ENCODE peak calls at places on chromosomes 13 and 19, in nine cellular contexts. One of them, this sample, is unnamed.

GRCh38 chr19:54136086-54136863 is 1.3 kb upstream of the CNOT3 start:
- DNase-seq in heart left ventricle: no peak
- DNase-seq in testis: no peak
- DNase-seq in AG04450: no peak
- DNase-seq in tibial artery: no peak
- DNase-seq in K562: no peak
- DNase-seq in colonic mucosa: peak; percentile 45
- DNase-seq in upper lobe of left lung: no peak
- DNase-seq in psoas muscle: no peak
- DNase-seq in this sample: no peak

GRCh38 chr13:35872369-35872768 is 258.8 kb downstream of the DCLK1 start:
- DNase-seq in heart left ventricle: no peak
- DNase-seq in testis: no peak
- DNase-seq in AG04450: no peak
- DNase-seq in tibial artery: no peak
- DNase-seq in K562: no peak
- DNase-seq in colonic mucosa: no peak
- DNase-seq in upper lobe of left lung: no peak
- DNase-seq in psoas muscle: no peak
- DNase-seq in this sample: no peak

GRCh38 chr13:95246292-95247082 is 54.8 kb downstream of the ABCC4 start:
- DNase-seq in heart left ventricle: no peak
- DNase-seq in testis: no peak
- DNase-seq in AG04450: no peak
- DNase-seq in tibial artery: no peak
- DNase-seq in K562: no peak
- DNase-seq in colonic mucosa: no peak
- DNase-seq in upper lobe of left lung: peak; percentile 56
- DNase-seq in psoas muscle: no peak
- DNase-seq in this sample: no peak

GRCh38 chr19:38674388-38675133 is 27.1 kb downstream of the ACTN4 start:
- DNase-seq in heart left ventricle: no peak
- DNase-seq in testis: no peak
- DNase-seq in AG04450: no peak
- DNase-seq in tibial artery: no peak
- DNase-seq in K562: no peak
- DNase-seq in colonic mucosa: no peak
- DNase-seq in upper lobe of left lung: no peak
- DNase-seq in psoas muscle: peak; percentile 56
- DNase-seq in this sample: no peak

GRCh38 chr13:43652751-43653150 is 134.0 kb downstream of the ENOX1 start:
- DNase-seq in heart left ventricle: no peak
- DNase-seq in testis: no peak
- DNase-seq in AG04450: no peak
- DNase-seq in tibial artery: no peak
- DNase-seq in K562: no peak
- DNase-seq in colonic mucosa: no peak
- DNase-seq in upper lobe of left lung: no peak
- DNase-seq in psoas muscle: no peak
- DNase-seq in this sample: peak; percentile 17

GRCh38 chr13:82330499-82330898 is 1551.8 kb downstream of the SLITRK1 start:
- DNase-seq in heart left ventricle: no peak
- DNase-seq in testis: peak; percentile 21
- DNase-seq in AG04450: no peak
- DNase-seq in tibial artery: no peak
- DNase-seq in K562: peak; percentile 11
- DNase-seq in colonic mucosa: no peak
- DNase-seq in upper lobe of left lung: no peak
- DNase-seq in psoas muscle: no peak
- DNase-seq in this sample: no peak

GRCh38 chr19:43784251-43784980 is 3.6 kb upstream of the KCNN4 start:
- DNase-seq in heart left ventricle: no peak
- DNase-seq in testis: no peak
- DNase-seq in AG04450: peak; percentile 55
- DNase-seq in tibial artery: no peak
- DNase-seq in K562: peak; percentile 77
- DNase-seq in colonic mucosa: peak; percentile 73
- DNase-seq in upper lobe of left lung: peak; percentile 62
- DNase-seq in psoas muscle: no peak
- DNase-seq in this sample: no peak

GRCh38 chr13:24159921-24160324 is 597 bp upstream of the SPATA13 start:
- DNase-seq in heart left ventricle: no peak
- DNase-seq in testis: no peak
- DNase-seq in AG04450: no peak
- DNase-seq in tibial artery: no peak
- DNase-seq in K562: no peak
- DNase-seq in colonic mucosa: no peak
- DNase-seq in upper lobe of left lung: no peak
- DNase-seq in psoas muscle: no peak
- DNase-seq in this sample: no peak

GRCh38 chr13:98930014-98930625 is 47.7 kb downstream of the DOCK9 start:
- DNase-seq in heart left ventricle: no peak
- DNase-seq in testis: no peak
- DNase-seq in AG04450: no peak
- DNase-seq in tibial artery: no peak
- DNase-seq in K562: no peak
- DNase-seq in colonic mucosa: no peak
- DNase-seq in upper lobe of left lung: no peak
- DNase-seq in psoas muscle: peak; percentile 61
- DNase-seq in this sample: no peak

GRCh38 chr19:55179570-55180484 is at the start of gene SYT5:
- DNase-seq in heart left ventricle: no peak
- DNase-seq in testis: peak; percentile 43
- DNase-seq in AG04450: no peak
- DNase-seq in tibial artery: no peak
- DNase-seq in K562: peak; percentile 93
- DNase-seq in colonic mucosa: peak; percentile 62
- DNase-seq in upper lobe of left lung: no peak
- DNase-seq in psoas muscle: no peak
- DNase-seq in this sample: peak; percentile 58

GRCh38 chr13:113857531-113858195 is 6.2 kb downstream of the GAS6 start:
- DNase-seq in heart left ventricle: no peak
- DNase-seq in testis: peak; percentile 16
- DNase-seq in AG04450: no peak
- DNase-seq in tibial artery: no peak
- DNase-seq in K562: no peak
- DNase-seq in colonic mucosa: no peak
- DNase-seq in upper lobe of left lung: no peak
- DNase-seq in psoas muscle: no peak
- DNase-seq in this sample: no peak

GRCh38 chr13:46753917-46754316 is 43.0 kb downstream of the ESD start:
- DNase-seq in heart left ventricle: no peak
- DNase-seq in testis: no peak
- DNase-seq in AG04450: no peak
- DNase-seq in tibial artery: no peak
- DNase-seq in K562: no peak
- DNase-seq in colonic mucosa: no peak
- DNase-seq in upper lobe of left lung: no peak
- DNase-seq in psoas muscle: no peak
- DNase-seq in this sample: no peak

GRCh38 chr13:87206708-87207107 is 464.5 kb upstream of the SLITRK5 start:
- DNase-seq in heart left ventricle: no peak
- DNase-seq in testis: no peak
- DNase-seq in AG04450: no peak
- DNase-seq in tibial artery: no peak
- DNase-seq in K562: no peak
- DNase-seq in colonic mucosa: no peak
- DNase-seq in upper lobe of left lung: no peak
- DNase-seq in psoas muscle: no peak
- DNase-seq in this sample: no peak

GRCh38 chr19:30406220-30406944 is 34.2 kb downstream of the ZNF536 start:
- DNase-seq in heart left ventricle: no peak
- DNase-seq in testis: peak; percentile 60
- DNase-seq in AG04450: no peak
- DNase-seq in tibial artery: no peak
- DNase-seq in K562: no peak
- DNase-seq in colonic mucosa: no peak
- DNase-seq in upper lobe of left lung: no peak
- DNase-seq in psoas muscle: no peak
- DNase-seq in this sample: peak; percentile 60

GRCh38 chr13:21897140-21897539 is 226.3 kb downstream of the FGF9 start:
- DNase-seq in heart left ventricle: no peak
- DNase-seq in testis: no peak
- DNase-seq in AG04450: no peak
- DNase-seq in tibial artery: no peak
- DNase-seq in K562: no peak
- DNase-seq in colonic mucosa: no peak
- DNase-seq in upper lobe of left lung: no peak
- DNase-seq in psoas muscle: no peak
- DNase-seq in this sample: no peak

GRCh38 chr19:32318884-32319520 is 26.4 kb upstream of the ZNF507 start:
- DNase-seq in heart left ventricle: no peak
- DNase-seq in testis: peak; percentile 23
- DNase-seq in AG04450: no peak
- DNase-seq in tibial artery: no peak
- DNase-seq in K562: peak; percentile 47
- DNase-seq in colonic mucosa: no peak
- DNase-seq in upper lobe of left lung: no peak
- DNase-seq in psoas muscle: no peak
- DNase-seq in this sample: no peak

GRCh38 chr19:42285546-42285945 is 16.4 kb upstream of the PRR19 start:
- DNase-seq in heart left ventricle: no peak
- DNase-seq in testis: no peak
- DNase-seq in AG04450: no peak
- DNase-seq in tibial artery: no peak
- DNase-seq in K562: no peak
- DNase-seq in colonic mucosa: no peak
- DNase-seq in upper lobe of left lung: no peak
- DNase-seq in psoas muscle: no peak
- DNase-seq in this sample: peak; percentile 46

GRCh38 chr13:80312967-80313366 is 28.0 kb downstream of the SPRY2 start:
- DNase-seq in heart left ventricle: no peak
- DNase-seq in testis: no peak
- DNase-seq in AG04450: no peak
- DNase-seq in tibial artery: no peak
- DNase-seq in K562: no peak
- DNase-seq in colonic mucosa: no peak
- DNase-seq in upper lobe of left lung: no peak
- DNase-seq in psoas muscle: no peak
- DNase-seq in this sample: no peak

GRCh38 chr19:38164526-38164925 is 59.5 kb downstream of the DPF1 start:
- DNase-seq in heart left ventricle: no peak
- DNase-seq in testis: no peak
- DNase-seq in AG04450: no peak
- DNase-seq in tibial artery: no peak
- DNase-seq in K562: no peak
- DNase-seq in colonic mucosa: no peak
- DNase-seq in upper lobe of left lung: no peak
- DNase-seq in psoas muscle: no peak
- DNase-seq in this sample: no peak

GRCh38 chr13:98978280-98978679 is 416 bp upstream of the DOCK9 start:
- DNase-seq in heart left ventricle: no peak
- DNase-seq in testis: no peak
- DNase-seq in AG04450: peak; percentile 69
- DNase-seq in tibial artery: no peak
- DNase-seq in K562: no peak
- DNase-seq in colonic mucosa: no peak
- DNase-seq in upper lobe of left lung: no peak
- DNase-seq in psoas muscle: no peak
- DNase-seq in this sample: no peak

GRCh38 chr13:25652764-25653163 is 281.0 kb downstream of the ATP8A2 start:
- DNase-seq in heart left ventricle: no peak
- DNase-seq in testis: no peak
- DNase-seq in AG04450: no peak
- DNase-seq in tibial artery: no peak
- DNase-seq in K562: no peak
- DNase-seq in colonic mucosa: no peak
- DNase-seq in upper lobe of left lung: no peak
- DNase-seq in psoas muscle: no peak
- DNase-seq in this sample: no peak

GRCh38 chr19:19417618-19418270 is 12.3 kb downstream of the GATAD2A start:
- DNase-seq in heart left ventricle: no peak
- DNase-seq in testis: no peak
- DNase-seq in AG04450: no peak
- DNase-seq in tibial artery: no peak
- DNase-seq in K562: no peak
- DNase-seq in colonic mucosa: no peak
- DNase-seq in upper lobe of left lung: no peak
- DNase-seq in psoas muscle: no peak
- DNase-seq in this sample: no peak
- H3K4me3 ChIP-seq in heart left ventricle: no peak overlapping the region
- H3K4me3 ChIP-seq in testis: no peak overlapping the region
- H3K4me3 ChIP-seq in AG04450: no peak overlapping the region
- H3K4me3 ChIP-seq in tibial artery: no peak overlapping the region
- H3K4me3 ChIP-seq in K562: no peak overlapping the region
- H3K4me3 ChIP-seq in colonic mucosa: no peak overlapping the region
- H3K4me3 ChIP-seq in upper lobe of left lung: no peak overlapping the region
- H3K4me3 ChIP-seq in psoas muscle: no peak overlapping the region
- H3K4me3 ChIP-seq in this sample: no peak overlapping the region

DNA sequence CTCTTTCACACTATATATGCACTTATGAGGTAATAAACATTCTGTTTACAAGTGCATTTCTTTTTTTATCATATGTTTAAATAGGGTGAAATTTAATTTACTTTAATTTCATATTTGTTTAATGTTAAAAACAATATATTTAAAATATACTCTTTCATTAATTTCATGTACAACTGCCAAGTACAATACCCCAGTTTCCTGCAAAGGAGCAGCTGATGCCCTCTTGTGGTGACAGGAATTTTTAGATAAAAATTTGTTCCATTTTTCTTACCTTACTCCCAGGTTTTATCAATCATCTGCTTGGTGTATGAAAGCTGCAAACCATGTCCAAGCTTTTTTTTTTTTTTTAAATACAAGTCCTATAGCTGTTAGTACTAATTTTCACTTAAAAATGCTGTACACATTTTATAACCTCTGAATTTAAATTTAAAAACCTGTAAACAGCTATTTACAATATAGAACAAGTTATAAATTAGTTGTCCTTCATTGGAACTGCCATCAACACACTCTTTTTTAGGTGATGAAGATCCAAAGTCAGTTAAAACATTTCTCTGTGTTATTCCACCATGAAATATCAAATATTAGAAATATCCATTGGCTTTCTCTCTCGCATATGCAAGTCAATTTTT is 4.9 kb downstream of the PCDH20 start:
- DNase-seq in heart left ventricle: no peak
- DNase-seq in testis: no peak
- DNase-seq in AG04450: no peak
- DNase-seq in tibial artery: no peak
- DNase-seq in K562: no peak
- DNase-seq in colonic mucosa: no peak
- DNase-seq in upper lobe of left lung: no peak
- DNase-seq in psoas muscle: no peak
- DNase-seq in this sample: no peak
- TF ChIP-seq CTCF in heart left ventricle: peak; percentile 29
- TF ChIP-seq CTCF in testis: peak; percentile 38
- TF ChIP-seq CTCF in AG04450: peak; percentile 61
- TF ChIP-seq CTCF in tibial artery: no peak
- TF ChIP-seq CTCF in K562: no peak
- TF ChIP-seq CTCF in colonic mucosa: peak; percentile 25
- TF ChIP-seq CTCF in upper lobe of left lung: peak; percentile 8
- TF ChIP-seq CTCF in psoas muscle: peak; percentile 24
- TF ChIP-seq CTCF in this sample: peak; percentile 76

GRCh38 chr19:29287061-29287460 is 74.1 kb upstream of the UQCRFS1 start:
- DNase-seq in heart left ventricle: no peak
- DNase-seq in testis: no peak
- DNase-seq in AG04450: no peak
- DNase-seq in tibial artery: no peak
- DNase-seq in K562: no peak
- DNase-seq in colonic mucosa: no peak
- DNase-seq in upper lobe of left lung: peak; percentile 7
- DNase-seq in psoas muscle: no peak
- DNase-seq in this sample: no peak
- H3K27me3 ChIP-seq in heart left ventricle: no peaks in the 10 kb centered on the region
- H3K27me3 ChIP-seq in testis: no peaks in the 10 kb centered on the region
- H3K27me3 ChIP-seq in AG04450: no peaks in the 10 kb centered on the region
- H3K27me3 ChIP-seq in tibial artery: no peaks in the 10 kb centered on the region
- H3K27me3 ChIP-seq in K562: peaks cover 3% of the 10 kb centered on the region
- H3K27me3 ChIP-seq in colonic mucosa: no peaks in the 10 kb centered on the region
- H3K27me3 ChIP-seq in upper lobe of left lung: no peaks in the 10 kb centered on the region
- H3K27me3 ChIP-seq in psoas muscle: no peaks in the 10 kb centered on the region
- H3K27me3 ChIP-seq in this sample: no peaks in the 10 kb centered on the region

GRCh38 chr19:50568321-50569022 is at the start of gene LRRC4B:
- DNase-seq in heart left ventricle: no peak
- DNase-seq in testis: no peak
- DNase-seq in AG04450: no peak
- DNase-seq in tibial artery: no peak
- DNase-seq in K562: peak; percentile 73
- DNase-seq in colonic mucosa: no peak
- DNase-seq in upper lobe of left lung: no peak
- DNase-seq in psoas muscle: no peak
- DNase-seq in this sample: no peak
- H3K4me3 ChIP-seq in heart left ventricle: peak within 1 kb of the TSS; percentile 41
- H3K4me3 ChIP-seq in testis: peak within 1 kb of the TSS; percentile 38
- H3K4me3 ChIP-seq in AG04450: no peak within 1 kb of the TSS
- H3K4me3 ChIP-seq in tibial artery: no peak within 1 kb of the TSS
- H3K4me3 ChIP-seq in K562: peak within 1 kb of the TSS; percentile 42
- H3K4me3 ChIP-seq in colonic mucosa: no peak within 1 kb of the TSS
- H3K4me3 ChIP-seq in upper lobe of left lung: peak within 1 kb of the TSS; percentile 30
- H3K4me3 ChIP-seq in psoas muscle: peak within 1 kb of the TSS; percentile 25
- H3K4me3 ChIP-seq in this sample: no peak within 1 kb of the TSS